ENCODE peak calls at places on chromosomes 4 and X, in five cellular contexts. E is Calu3, I is breast epithelium, W is progenitor cell of endocrine pancreas, S is suprapubic skin. Z is an unnamed sample.

GRCh38 chr4:184514121-184514988 is 40.0 kb upstream of the IRF2 start:
- DNase-seq in E (peak), I (no peak), W (no peak), S (peak), Z (peak)

GRCh38 chrX:68433155-68433980 is at the start of gene OPHN1:
- DNase-seq in E (peak), I (peak), W (peak), S (peak), Z (no peak)

GRCh38 chr4:144494280-144494679 is 151.7 kb upstream of the HHIP start:
- DNase-seq in E (no peak), I (peak), W (no peak), S (no peak), Z (no peak)

GRCh38 chr4:128862608-128863313 is 53.3 kb downstream of the JADE1 start:
- DNase-seq in E (no peak), I (no peak), W (no peak), S (no peak), Z (peak)

GRCh38 chr4:40750461-40751258 is 905 bp downstream of the NSUN7 start:
- DNase-seq in E (peak), I (no peak), W (no peak), S (no peak), Z (no peak)

GRCh38 chr4:104420766-104421165 is 73.9 kb downstream of the CXXC4 start:
- DNase-seq in E (no peak), I (no peak), W (no peak), S (no peak), Z (no peak)

GRCh38 chr4:152606800-152607577 is 71.1 kb upstream of the FBXW7 start:
- DNase-seq in E (no peak), I (no peak), W (no peak), S (no peak), Z (no peak)

GRCh38 chrX:65668362-65669310 is 1.2 kb downstream of the MSN start:
- DNase-seq in E (peak), I (peak), W (no peak), S (no peak), Z (peak)

GRCh38 chrX:23333842-23334535 is 660 bp upstream of the PTCHD1 start:
- DNase-seq in E (no peak), I (no peak), W (peak), S (no peak), Z (no peak)

GRCh38 chrX:136176399-136176825 is 29.1 kb downstream of the FHL1 start:
- DNase-seq in E (no peak), I (no peak), W (no peak), S (no peak), Z (no peak)

GRCh38 chr4:122707503-122707902 is 25.0 kb upstream of the BBS12 start:
- DNase-seq in E (no peak), I (no peak), W (no peak), S (no peak), Z (no peak)

GRCh38 chrX:13404364-13404763 is 84.5 kb upstream of the ATXN3L start:
- DNase-seq in E (no peak), I (no peak), W (no peak), S (no peak), Z (no peak)

GRCh38 chr4:120870279-120870673 is 52.2 kb downstream of the PRDM5 start:
- DNase-seq in E (peak), I (no peak), W (no peak), S (no peak), Z (no peak)
- TF ChIP-seq CTCF in E (no peak), I (no peak), W (peak), S (no peak), Z (peak)

GRCh38 chrX:71911023-71911730 is 532 bp downstream of the NHSL2 start:
- DNase-seq in E (peak), I (no peak), W (peak), S (no peak), Z (peak)

GRCh38 chrX:71908387-71908786 is 2.3 kb upstream of the NHSL2 start:
- DNase-seq in E (no peak), I (no peak), W (no peak), S (no peak), Z (no peak)

GRCh38 chrX:71911731-71912050 is 1.0 kb downstream of the NHSL2 start:
- DNase-seq in E (peak), I (no peak), W (no peak), S (no peak), Z (no peak)

GRCh38 chrX:71910526-71911022 is at the start of gene NHSL2:
- DNase-seq in E (peak), I (no peak), W (no peak), S (no peak), Z (peak)

GRCh38 chrX:71909956-71910355 is 689 bp upstream of the NHSL2 start:
- DNase-seq in E (no peak), I (no peak), W (no peak), S (no peak), Z (no peak)
- TF ChIP-seq CTCF in E (no peak), I (no peak), W (peak), S (no peak), Z (no peak)

DNA sequence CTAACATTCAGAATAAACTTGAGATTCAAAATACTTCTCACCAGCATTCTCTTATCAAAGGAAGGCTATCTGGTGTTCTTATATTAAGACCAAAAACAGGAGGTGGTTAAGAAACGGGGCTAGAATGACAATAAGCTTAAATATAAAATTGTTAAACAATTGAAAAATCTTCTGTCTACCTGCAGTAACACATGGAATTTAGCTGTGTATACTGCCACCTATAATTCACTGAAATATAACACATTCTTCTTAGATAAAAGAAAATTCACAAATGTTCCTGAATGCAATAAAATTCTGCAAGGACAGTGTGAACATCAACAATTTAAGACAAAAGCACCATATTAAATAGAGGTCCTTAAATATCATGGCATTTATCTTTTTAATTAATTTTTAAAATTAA is 11.5 kb upstream of the PCDH10 start:
- DNase-seq in E (no peak), I (no peak), W (no peak), S (no peak), Z (no peak)
- TF ChIP-seq CTCF in E (no peak), I (no peak), W (peak), S (no peak), Z (no peak)

DNA sequence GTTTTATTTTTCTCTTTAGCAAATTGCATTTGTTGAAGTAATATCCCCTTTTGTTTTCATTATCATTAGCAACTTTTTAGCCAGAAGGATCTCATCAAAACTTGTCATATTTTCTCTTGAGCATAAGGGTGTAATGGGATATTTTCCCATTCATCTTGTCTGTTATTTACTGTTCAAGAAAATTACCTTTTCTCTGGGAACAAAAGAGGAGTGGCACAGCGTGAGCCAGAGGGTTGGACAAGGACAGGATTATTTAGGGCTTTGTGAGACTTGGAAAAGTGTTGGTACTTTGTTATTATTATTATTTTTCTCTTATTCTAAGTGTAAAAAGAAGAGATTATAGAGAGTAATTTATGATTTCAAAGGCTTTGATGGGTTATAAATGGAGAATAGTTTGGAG is 135.9 kb downstream of the PRKX start:
- DNase-seq in E (no peak), I (no peak), W (no peak), S (no peak), Z (no peak)
- TF ChIP-seq CTCF in E (no peak), I (no peak), W (no peak), S (no peak), Z (no peak)

GRCh38 chrX:155086202-155086840 is 15.0 kb downstream of the BRCC3 start:
- DNase-seq in E (peak), I (no peak), W (no peak), S (no peak), Z (peak)
- TF ChIP-seq CTCF in E (peak), I (no peak), W (peak), S (peak), Z (peak)

DNA sequence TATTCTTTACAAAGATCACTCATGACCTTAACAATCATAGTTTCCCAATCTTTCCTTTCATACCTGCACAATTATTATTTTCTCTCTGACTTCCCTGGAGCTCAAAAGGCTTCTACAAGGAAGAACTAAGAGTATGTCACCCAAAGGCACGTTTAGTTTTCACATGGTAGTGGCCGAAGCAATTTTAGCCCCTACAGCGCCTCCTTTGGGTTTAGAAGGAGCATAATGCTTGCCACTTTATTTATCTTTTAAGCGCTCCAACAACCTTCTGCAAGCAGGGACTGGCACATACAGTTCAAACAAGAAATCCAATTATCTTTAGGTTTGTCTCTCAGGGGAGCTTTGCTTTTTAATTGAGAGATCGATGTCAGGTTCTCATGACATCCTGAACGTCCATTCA is 42.0 kb upstream of the IGSF1 start:
- DNase-seq in E (no peak), I (no peak), W (no peak), S (no peak), Z (no peak)
- TF ChIP-seq CTCF in E (no peak), I (no peak), W (no peak), S (no peak), Z (no peak)

GRCh38 chr4:159206427-159206871 is 103.6 kb downstream of the RAPGEF2 start:
- DNase-seq in E (no peak), I (no peak), W (no peak), S (no peak), Z (peak)

GRCh38 chr4:159209249-159209648 is 106.4 kb downstream of the RAPGEF2 start:
- DNase-seq in E (no peak), I (no peak), W (no peak), S (no peak), Z (no peak)

GRCh38 chr4:159204566-159204965 is 101.7 kb downstream of the RAPGEF2 start:
- DNase-seq in E (no peak), I (no peak), W (no peak), S (no peak), Z (no peak)

GRCh38 chr4:159201168-159201567 is 98.3 kb downstream of the RAPGEF2 start:
- DNase-seq in E (no peak), I (no peak), W (no peak), S (no peak), Z (no peak)

DNA sequence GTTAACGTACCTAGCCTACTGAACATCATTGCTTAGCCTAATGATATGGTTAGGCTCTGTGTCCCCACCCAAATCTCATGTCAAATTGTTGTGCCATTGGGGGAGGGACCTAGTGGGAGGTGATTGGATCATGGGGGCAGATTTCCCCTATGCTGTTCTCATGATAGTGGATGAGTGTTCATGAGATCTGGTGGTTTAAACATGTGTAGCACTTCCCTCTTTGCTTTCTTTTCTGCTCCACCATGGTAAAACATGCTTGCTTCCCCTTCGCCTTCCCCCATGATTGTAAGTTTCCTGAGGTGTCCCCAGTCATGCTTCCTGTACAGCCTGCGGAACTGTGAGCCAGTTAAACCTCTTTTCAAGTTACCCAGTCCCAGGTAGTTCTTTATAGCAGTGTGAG is 102.6 kb downstream of the RAPGEF2 start:
- DNase-seq in E (no peak), I (no peak), W (no peak), S (no peak), Z (no peak)
- TF ChIP-seq CTCF in E (no peak), I (no peak), W (no peak), S (no peak), Z (no peak)

GRCh38 chr4:170007113-170007512 is 19.1 kb downstream of the MFAP3L start:
- DNase-seq in E (no peak), I (no peak), W (no peak), S (no peak), Z (no peak)
- TF ChIP-seq CTCF in E (no peak), I (no peak), W (no peak), S (no peak), Z (no peak)

GRCh38 chr4:986949-987688 is at the start of gene IDUA:
- DNase-seq in E (peak), I (peak), W (peak), S (peak), Z (peak)
- TF ChIP-seq CTCF in E (peak), I (peak), W (peak), S (peak), Z (peak)

Z was measured in activated CD8-positive, alpha-beta T cell treated with anti-CD3 and anti-CD28 coated beads for 36 hours.